ENCODE peak calls at places on chromosome 1, in five cellular contexts. X is fibroblast of the aortic adventitia, Y is cardiac fibroblast, S is HFF-Myc, I is adipocyte. L is an unnamed sample.

GRCh38 chr1:187041104-187041503 is 212.4 kb downstream of the PLA2G4A start:
- DNase-seq in X (no peak), Y (no peak), S (no peak), I (no peak), L (no peak)

GRCh38 chr1:67570473-67571143 is 114.4 kb upstream of the GADD45A start:
- DNase-seq in X (peak), Y (peak), S (peak), I (peak), L (peak)

GRCh38 chr1:61935516-61935915 is 193.2 kb downstream of the PATJ start:
- DNase-seq in X (no peak), Y (no peak), S (no peak), I (no peak), L (no peak)

GRCh38 chr1:62841587-62842169 is 57.7 kb downstream of the ATG4C start:
- DNase-seq in X (peak), Y (peak), S (peak), I (peak), L (peak)

GRCh38 chr1:51301152-51301843 is 29.1 kb downstream of the TTC39A start:
- DNase-seq in X (no peak), Y (no peak), S (no peak), I (no peak), L (no peak)

GRCh38 chr1:10665930-10666850 is 130.3 kb downstream of the CASZ1 start:
- DNase-seq in X (no peak), Y (no peak), S (no peak), I (no peak), L (peak)

GRCh38 chr1:18109058-18109755 is 1.6 kb downstream of the IGSF21 start:
- DNase-seq in X (no peak), Y (no peak), S (no peak), I (no peak), L (no peak)

GRCh38 chr1:248871837-248872401 is 13.0 kb upstream of the ZNF692 start:
- DNase-seq in X (no peak), Y (no peak), S (no peak), I (no peak), L (no peak)

GRCh38 chr1:227315500-227316346 is 2.6 kb downstream of the CDC42BPA start:
- DNase-seq in X (peak), Y (peak), S (no peak), I (peak), L (peak)

GRCh38 chr1:204072951-204073836 is at the start of gene SOX13:
- DNase-seq in X (peak), Y (peak), S (no peak), I (peak), L (no peak)

GRCh38 chr1:206535853-206536188 is 28.5 kb downstream of the RASSF5 start:
- DNase-seq in X (no peak), Y (no peak), S (no peak), I (no peak), L (no peak)

GRCh38 chr1:115283681-115284146 is 54.3 kb downstream of the NGF start:
- DNase-seq in X (no peak), Y (no peak), S (no peak), I (no peak), L (no peak)

DNA sequence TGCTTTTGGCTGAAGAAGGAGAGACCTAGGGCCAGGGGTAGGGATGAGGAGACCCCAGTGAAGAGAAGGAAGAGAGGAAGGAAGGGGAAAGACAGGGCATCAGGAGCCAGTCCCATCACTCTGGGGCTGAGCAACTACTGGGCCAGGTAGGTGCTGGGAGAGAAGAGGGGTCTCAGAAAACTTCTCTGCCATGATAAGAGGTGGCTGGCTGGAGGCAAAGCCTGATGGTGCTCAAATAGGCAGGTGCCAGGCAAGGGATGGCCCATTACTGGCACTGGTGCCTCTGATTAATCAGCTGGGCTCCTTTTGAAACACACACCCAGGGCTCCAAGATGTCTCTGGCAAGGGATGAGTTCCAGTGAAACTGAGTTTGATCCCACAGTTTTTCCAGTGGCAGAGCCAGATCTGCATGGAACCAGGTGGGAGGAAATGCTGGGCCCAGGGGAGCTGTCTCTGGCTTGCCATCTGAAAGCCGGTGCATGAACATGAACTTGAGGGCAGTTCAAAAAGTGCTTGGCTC is 2.8 kb downstream of the CSF1 start:
- DNase-seq in X (no peak), Y (no peak), S (no peak), I (no peak), L (no peak)
- H3K4me3 ChIP-seq in X (peak), Y (peak), S (peak), I (peak), L (peak)

DNA sequence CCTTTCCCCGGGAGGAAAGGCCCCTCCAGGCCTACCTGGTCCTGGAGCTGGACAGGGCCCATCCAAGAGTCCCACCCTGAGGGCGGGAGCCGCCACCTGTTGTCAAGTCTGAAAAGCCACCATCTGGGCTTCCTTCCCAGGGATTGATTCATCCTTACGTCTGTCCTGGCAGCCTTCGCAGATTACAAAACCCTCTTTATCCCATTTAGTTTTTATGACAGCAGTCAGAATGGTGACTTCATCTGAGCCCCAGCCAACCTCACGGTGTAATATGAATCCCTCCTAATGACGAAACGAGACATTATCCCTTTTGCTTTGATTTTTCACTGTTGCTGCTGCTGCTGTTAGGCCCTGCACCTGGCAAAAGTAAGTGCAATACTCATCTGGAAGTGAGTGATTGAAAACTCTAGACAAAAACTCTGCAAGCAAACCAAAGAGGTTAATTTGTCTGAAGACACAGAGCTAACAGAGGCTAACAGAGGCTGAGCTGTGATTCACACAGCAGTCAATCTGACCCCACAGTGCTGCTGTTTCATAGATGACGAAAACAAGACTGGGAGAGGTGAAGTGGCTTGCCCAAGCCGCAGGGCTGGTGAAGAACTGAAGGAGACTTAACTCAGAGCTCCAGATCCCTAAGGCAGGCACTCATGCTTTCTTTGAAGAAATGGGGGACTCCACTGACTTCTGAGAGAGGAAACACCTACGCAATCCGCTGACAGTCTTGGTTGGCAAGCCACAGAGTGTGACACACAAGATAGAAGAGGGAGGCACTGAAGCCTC is 30.0 kb upstream of the S100A7 start:
- DNase-seq in X (peak), Y (peak), S (peak), I (peak), L (no peak)
- H3K4me3 ChIP-seq in X (no peak), Y (no peak), S (no peak), I (peak), L (no peak)

GRCh38 chr1:54326577-54327385 is 79.4 kb downstream of the SSBP3 start:
- DNase-seq in X (no peak), Y (no peak), S (no peak), I (no peak), L (no peak)
- H3K4me3 ChIP-seq in X (no peak), Y (no peak), S (no peak), I (no peak), L (no peak)

DNA sequence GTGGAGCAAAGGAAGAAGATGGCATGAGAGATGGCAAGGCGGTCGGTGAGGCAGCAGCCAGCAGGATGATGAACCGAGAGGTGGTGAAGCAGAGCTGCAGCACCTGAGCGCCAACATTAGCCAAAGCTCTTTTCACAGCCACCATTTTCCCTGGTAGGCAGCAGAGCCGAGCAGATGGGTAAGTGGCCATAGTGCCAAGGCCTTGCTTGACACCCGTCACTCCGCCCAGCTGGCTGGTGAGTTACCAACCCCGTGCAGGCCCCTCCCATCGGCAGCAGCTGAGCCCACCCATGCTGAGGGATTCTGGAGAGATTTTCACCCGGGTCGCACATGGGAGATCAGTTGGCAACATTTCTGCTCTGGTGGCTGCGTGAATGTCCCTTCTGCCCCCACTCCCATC is 647.7 kb downstream of the PTPRU start:
- DNase-seq in X (no peak), Y (no peak), S (no peak), I (no peak), L (no peak)
- H3K4me3 ChIP-seq in X (no peak), Y (no peak), S (no peak), I (no peak), L (no peak)

DNA sequence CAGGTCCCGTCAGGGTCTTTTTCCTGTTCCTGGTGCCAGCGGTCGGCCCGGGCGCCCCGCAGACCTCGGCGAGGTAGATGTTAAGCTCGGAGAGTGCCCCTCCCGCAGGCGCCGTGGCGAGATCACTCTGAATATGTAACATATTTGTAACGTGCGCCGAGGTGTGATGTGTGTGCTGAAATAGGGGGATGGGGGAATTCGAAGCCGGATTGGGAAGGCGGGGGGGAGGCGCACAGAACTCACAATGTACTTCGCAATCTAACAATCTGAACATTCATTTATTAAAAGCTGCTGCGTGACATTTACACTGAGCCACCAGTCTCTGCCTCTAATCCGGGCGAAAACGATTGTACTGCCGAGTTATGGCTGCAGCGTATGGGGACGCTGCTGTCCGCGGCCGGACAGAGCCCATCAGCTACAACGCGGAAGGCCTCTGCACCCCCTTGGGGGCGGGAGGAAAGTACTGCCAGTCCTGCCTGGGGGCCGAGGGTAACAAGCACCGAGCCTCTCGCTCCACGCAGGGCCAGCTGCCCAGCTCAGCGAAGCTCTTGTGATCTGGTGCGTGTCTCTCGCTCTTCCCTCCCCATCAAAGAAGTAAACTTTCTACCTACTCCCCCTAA is 8.3 kb upstream of the BARHL2 start:
- DNase-seq in X (no peak), Y (peak), S (no peak), I (peak), L (no peak)
- H3K4me3 ChIP-seq in X (peak), Y (no peak), S (no peak), I (peak), L (no peak)

GRCh38 chr1:209885403-209886218 is 52.4 kb upstream of the SYT14 start:
- DNase-seq in X (no peak), Y (no peak), S (no peak), I (no peak), L (no peak)

GRCh38 chr1:209884665-209885117 is 53.3 kb upstream of the SYT14 start:
- DNase-seq in X (peak), Y (peak), S (peak), I (peak), L (peak)

GRCh38 chr1:209883341-209883971 is 54.6 kb upstream of the SYT14 start:
- DNase-seq in X (peak), Y (peak), S (no peak), I (peak), L (peak)

GRCh38 chr1:209882942-209883340 is 55.1 kb upstream of the SYT14 start:
- DNase-seq in X (no peak), Y (no peak), S (no peak), I (no peak), L (no peak)

DNA sequence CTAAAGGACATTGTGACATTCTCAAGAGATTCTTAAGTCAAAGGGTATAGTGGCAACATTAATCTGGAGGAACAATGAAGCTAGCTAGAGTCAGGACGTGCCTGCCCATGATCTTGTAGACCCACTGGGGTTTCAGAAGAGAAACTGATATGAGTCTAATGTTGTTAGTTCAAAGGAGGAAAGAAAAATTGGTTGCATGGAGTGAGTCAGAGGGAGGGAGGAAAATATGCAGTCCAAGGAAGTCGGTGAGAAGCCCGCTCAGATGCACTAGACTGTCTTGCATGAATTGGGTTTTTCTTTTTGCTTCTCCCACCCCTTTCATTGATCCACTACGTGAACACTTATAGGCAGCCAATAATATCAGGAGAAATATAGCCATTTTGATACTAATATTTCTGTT is 53.8 kb upstream of the SYT14 start:
- DNase-seq in X (peak), Y (peak), S (no peak), I (peak), L (no peak)
- H3K4me3 ChIP-seq in X (no peak), Y (no peak), S (no peak), I (peak), L (no peak)

GRCh38 chr1:6857831-6858230 is 72.6 kb downstream of the CAMTA1 start:
- DNase-seq in X (no peak), Y (no peak), S (no peak), I (no peak), L (no peak)

GRCh38 chr1:6861075-6861724 is 75.9 kb downstream of the CAMTA1 start:
- DNase-seq in X (no peak), Y (no peak), S (no peak), I (no peak), L (no peak)

GRCh38 chr1:6858586-6858985 is 73.3 kb downstream of the CAMTA1 start:
- DNase-seq in X (peak), Y (peak), S (no peak), I (peak), L (no peak)

GRCh38 chr1:6860401-6860800 is 75.1 kb downstream of the CAMTA1 start:
- DNase-seq in X (peak), Y (peak), S (peak), I (peak), L (no peak)

GRCh38 chr1:6859415-6860343 is 74.4 kb downstream of the CAMTA1 start:
- DNase-seq in X (peak), Y (peak), S (peak), I (peak), L (peak)
- H3K4me3 ChIP-seq in X (peak), Y (no peak), S (no peak), I (peak), L (no peak)

DNA sequence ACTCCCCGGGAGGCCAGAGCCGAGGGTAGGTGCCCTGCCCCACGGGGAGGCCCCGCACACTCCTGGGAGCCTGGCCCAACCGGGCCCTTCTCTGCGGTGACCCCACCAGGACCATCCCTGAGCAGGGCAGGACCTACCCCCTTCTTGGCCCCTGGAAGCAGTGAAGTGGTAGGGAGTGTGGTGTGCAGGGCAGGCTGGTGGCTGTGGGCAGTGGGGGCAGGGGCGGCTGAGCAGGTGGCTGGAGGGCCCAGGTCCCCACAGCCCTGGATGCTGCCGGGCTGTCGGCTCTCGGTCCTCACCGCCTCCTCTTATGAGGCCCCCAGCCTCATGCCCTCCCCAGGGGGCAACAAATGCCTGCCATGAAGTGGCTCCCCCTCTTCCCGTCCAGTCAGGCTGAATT is 19.5 kb downstream of the PLCH2 start:
- DNase-seq in X (no peak), Y (no peak), S (no peak), I (no peak), L (no peak)
- H3K4me3 ChIP-seq in X (no peak), Y (no peak), S (no peak), I (no peak), L (no peak)